ENCODE peak calls at places on chromosome 1, in seven cellular contexts. S is neuronal stem cell, V is IMR-90, Y is H1, Q is mesendoderm, M is mesenchymal stem cell, F is trophoblast cell. Z is an unnamed sample.

GRCh38 chr1:30001452-30002039 is 721.8 kb downstream of the MATN1 start:
- DNase-seq in V (no peak), F (no peak), M (no peak), S (no peak), Q (peak; percentile 40), Y (no peak), Z (no peak)

GRCh38 chr1:232904566-232904965 is 45.8 kb upstream of the NTPCR start:
- DNase-seq in Q (peak; percentile 44), M (peak; percentile 84), Y (no peak), F (no peak), S (no peak), V (peak; percentile 89), Z (no peak)

GRCh38 chr1:209643295-209644020 is 8.8 kb downstream of the LAMB3 start:
- DNase-seq in M (no peak), F (no peak), V (no peak), Y (no peak), Q (no peak), S (no peak), Z (no peak)

GRCh38 chr1:211371406-211372105 is 44.9 kb downstream of the TRAF5 start:
- DNase-seq in Q (no peak), Y (no peak), S (no peak), M (no peak), F (no peak), V (peak; percentile 65), Z (no peak)

GRCh38 chr1:229283183-229283611 is 12.3 kb downstream of the RAB4A start:
- DNase-seq in S (no peak), F (no peak), V (no peak), M (no peak), Y (no peak), Q (no peak), Z (no peak)

GRCh38 chr1:48048064-48048463 is 50.9 kb upstream of the TRABD2B start:
- DNase-seq in M (no peak), Y (no peak), S (no peak), F (no peak), V (peak; percentile 26), Q (no peak), Z (no peak)

GRCh38 chr1:19737413-19737812 is 62.3 kb downstream of the TMCO4 start:
- DNase-seq in F (peak; percentile 49), S (no peak), M (no peak), Q (no peak), V (no peak), Y (no peak), Z (no peak)

GRCh38 chr1:101632548-101633256 is 364.0 kb downstream of the OLFM3 start:
- DNase-seq in Q (peak; percentile 32), V (no peak), F (no peak), Y (no peak), S (no peak), M (no peak), Z (no peak)

GRCh38 chr1:35324486-35324885 is 56.0 kb downstream of the ZMYM4 start:
- DNase-seq in M (peak; percentile 54), V (peak; percentile 58), S (no peak), Q (peak; percentile 11), F (no peak), Y (no peak), Z (no peak)

GRCh38 chr1:51945591-51945990 is 44.9 kb downstream of the RAB3B start:
- DNase-seq in F (no peak), Y (no peak), Q (no peak), S (no peak), V (peak; percentile 73), M (no peak), Z (no peak)

GRCh38 chr1:201259476-201260235 is 23.6 kb upstream of the PKP1 start:
- DNase-seq in F (no peak), M (no peak), V (peak; percentile 43), S (no peak), Y (peak; percentile 47), Q (peak; percentile 78), Z (peak; percentile 89)

DNA sequence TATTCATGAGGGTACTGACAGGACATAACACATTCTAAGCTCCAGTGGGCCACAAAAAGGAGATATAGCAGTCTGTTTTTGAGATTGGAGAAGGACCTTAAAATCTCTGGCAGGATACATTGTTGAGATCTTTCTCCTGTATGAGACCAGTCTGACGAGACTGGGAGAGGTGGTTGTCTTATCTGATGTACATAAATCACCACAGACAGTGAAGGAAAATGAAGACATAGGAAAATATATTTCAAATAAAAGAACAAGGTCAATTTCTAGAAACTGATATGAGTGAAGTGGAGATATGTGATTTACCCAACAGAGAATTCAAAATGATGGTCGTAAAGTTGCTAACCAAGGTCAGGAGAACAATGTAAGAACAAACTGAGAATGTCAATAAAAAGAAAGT is 21.3 kb upstream of the EGLN1 start:
- DNase-seq in M (no peak), V (no peak), S (no peak), F (no peak), Y (no peak), Q (no peak), Z (no peak)
- H2BK120ac ChIP-seq in M (no peak overlapping the region), V (no peak overlapping the region), S (no peak overlapping the region), F (no peak overlapping the region), Y (no peak overlapping the region), Q (no peak overlapping the region), Z (no peak overlapping the region)

GRCh38 chr1:213123087-213123486 is 72.0 kb downstream of the RPS6KC1 start:
- DNase-seq in V (no peak), S (no peak), Q (no peak), F (no peak), Y (no peak), M (no peak), Z (no peak)

GRCh38 chr1:213119794-213120193 is 68.8 kb downstream of the RPS6KC1 start:
- DNase-seq in V (no peak), F (no peak), Q (no peak), Y (no peak), M (no peak), S (no peak), Z (no peak)

GRCh38 chr1:213122514-213122929 is 71.5 kb downstream of the RPS6KC1 start:
- DNase-seq in M (peak; percentile 56), Y (no peak), Q (peak; percentile 40), S (peak; percentile 11), V (peak; percentile 71), F (peak; percentile 11), Z (no peak)

GRCh38 chr1:213120961-213121360 is 69.9 kb downstream of the RPS6KC1 start:
- DNase-seq in S (no peak), M (no peak), Y (no peak), Q (no peak), F (no peak), V (no peak), Z (no peak)

DNA sequence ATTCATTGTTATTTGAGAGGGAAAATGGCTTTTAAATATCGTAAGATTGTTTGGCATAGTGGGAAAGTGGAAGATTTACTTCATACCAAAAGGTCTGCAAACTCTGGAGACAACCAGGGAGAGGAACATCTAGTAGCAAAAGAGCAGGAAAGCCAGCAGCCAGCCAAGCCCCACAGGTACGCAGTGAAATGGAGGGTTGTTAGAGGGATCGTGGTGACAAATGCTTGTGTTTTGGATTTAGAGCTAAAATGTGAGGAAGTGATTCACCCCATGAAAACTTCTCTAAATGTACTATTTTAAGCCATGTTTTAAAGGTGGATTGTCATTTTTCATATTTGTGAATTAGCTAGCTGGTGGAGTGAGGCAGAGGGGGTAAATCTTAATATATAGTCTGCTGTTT is 69.3 kb downstream of the RPS6KC1 start:
- DNase-seq in Y (no peak), F (no peak), M (no peak), V (peak; percentile 19), Q (no peak), S (no peak), Z (no peak)
- H3K4me1 ChIP-seq in Y (no peaks in the 10 kb centered on the region), F (peaks cover 5% of the 10 kb centered on the region), M (peaks cover 2% of the 10 kb centered on the region), V (peaks cover 10% of the 10 kb centered on the region), Q (no peaks in the 10 kb centered on the region), S (no peaks in the 10 kb centered on the region), Z (no peaks in the 10 kb centered on the region)

GRCh38 chr1:185062710-185063370 is 17.5 kb downstream of the RNF2 start:
- DNase-seq in Q (no peak), Y (no peak), S (no peak), V (peak; percentile 68), F (no peak), M (no peak), Z (no peak)

GRCh38 chr1:185063719-185064118 is 18.4 kb downstream of the RNF2 start:
- DNase-seq in Q (no peak), Y (no peak), F (no peak), V (no peak), M (no peak), S (no peak), Z (no peak)

GRCh38 chr1:185058886-185059285 is 13.5 kb downstream of the RNF2 start:
- DNase-seq in S (no peak), Y (no peak), Q (no peak), M (no peak), F (no peak), V (no peak), Z (no peak)

GRCh38 chr1:185058103-185058502 is 12.7 kb downstream of the RNF2 start:
- DNase-seq in Y (no peak), M (no peak), V (no peak), Q (no peak), S (no peak), F (no peak), Z (no peak)

GRCh38 chr1:185059950-185060571 is 14.7 kb downstream of the RNF2 start:
- DNase-seq in S (no peak), V (no peak), Q (no peak), F (no peak), Y (no peak), M (no peak), Z (no peak)
- H2BK120ac ChIP-seq in S (no peak overlapping the region), V (no peak overlapping the region), Q (no peak overlapping the region), F (no peak overlapping the region), Y (no peak overlapping the region), M (no peak overlapping the region), Z (no peak overlapping the region)

GRCh38 chr1:8093221-8093980 is 67.3 kb upstream of the ERRFI1 start:
- DNase-seq in Y (no peak), M (no peak), V (no peak), F (no peak), S (no peak), Q (no peak), Z (no peak)

GRCh38 chr1:8094481-8095241 is 68.6 kb upstream of the ERRFI1 start:
- DNase-seq in F (no peak), Q (no peak), M (peak; percentile 99), Y (no peak), V (peak; percentile 90), S (no peak), Z (no peak)

GRCh38 chr1:8090241-8090702 is 64.2 kb upstream of the ERRFI1 start:
- DNase-seq in M (peak; percentile 96), V (peak; percentile 98), Y (no peak), S (no peak), Q (no peak), F (no peak), Z (no peak)

GRCh38 chr1:8091691-8092090 is 65.6 kb upstream of the ERRFI1 start:
- DNase-seq in M (peak; percentile 27), Q (no peak), S (no peak), V (no peak), F (no peak), Y (no peak), Z (no peak)

DNA sequence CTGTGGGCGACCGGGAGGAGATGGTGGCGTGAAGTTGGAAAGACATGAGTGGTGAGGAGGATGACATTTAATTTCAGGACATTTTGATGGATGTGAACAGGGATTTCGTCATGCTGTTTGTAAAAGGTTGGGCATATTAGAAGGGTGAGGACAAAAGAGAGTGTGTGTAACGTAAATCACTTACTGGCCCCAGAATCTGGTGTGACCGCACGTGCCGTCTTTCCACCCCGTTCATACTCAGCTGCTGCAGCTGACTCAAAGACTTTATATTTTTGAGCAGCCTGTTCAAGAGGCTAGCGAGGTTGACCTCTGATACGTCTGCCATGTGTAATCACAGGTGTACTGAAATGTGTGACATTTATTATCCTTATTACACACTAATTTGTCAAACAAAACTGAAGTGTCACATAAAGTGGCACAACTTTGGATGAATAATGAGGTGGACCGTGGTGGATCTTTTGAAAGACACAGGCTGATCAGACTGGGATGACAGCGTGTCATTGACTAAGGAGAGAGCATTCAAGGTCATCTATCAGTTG is 66.6 kb upstream of the ERRFI1 start:
- DNase-seq in Y (no peak), S (no peak), F (no peak), Q (no peak), V (no peak), M (no peak), Z (no peak)
- H3K4me1 ChIP-seq in Y (no peaks in the 10 kb centered on the region), S (peaks cover 2% of the 10 kb centered on the region), F (peaks cover 5% of the 10 kb centered on the region), Q (no peaks in the 10 kb centered on the region), V (peaks cover 38% of the 10 kb centered on the region), M (peaks cover 17% of the 10 kb centered on the region), Z (no peaks in the 10 kb centered on the region)